ENCODE peak calls at places on chromosomes 7 and 10, in six cellular contexts. B, K, D, G, O and C are unnamed samples.

GRCh38 chr10:130739016-130739756 is 572.3 kb downstream of the TCERG1L start:
- DNase-seq in D (no peak), G (no peak), B (no peak), K (no peak), O (no peak), C (no peak)

GRCh38 chr10:62763155-62763554 is 41.4 kb upstream of the ADO start:
- DNase-seq in D (no peak), B (no peak), K (no peak), O (no peak), G (no peak), C (no peak)

GRCh38 chr7:90736968-90737939 is 141.1 kb downstream of the CDK14 start:
- DNase-seq in O (peak; percentile 86), D (peak; percentile 35), G (no peak), K (no peak), B (no peak), C (peak; percentile 20)

GRCh38 chr7:116776610-116777289 is 85.6 kb upstream of the CAPZA2 start:
- DNase-seq in B (no peak), O (peak; percentile 13), K (no peak), G (no peak), D (no peak), C (no peak)

GRCh38 chr7:129768614-129769399 is 157.3 kb downstream of the NRF1 start:
- DNase-seq in O (no peak), K (no peak), G (peak; percentile 95), D (no peak), B (no peak), C (no peak)

GRCh38 chr7:151382079-151382885 is 27.6 kb downstream of the WDR86 start:
- DNase-seq in G (no peak), D (peak; percentile 35), B (no peak), O (no peak), K (no peak), C (peak; percentile 32)

GRCh38 chr7:122040147-122040546 is 103.9 kb downstream of the AASS start:
- DNase-seq in B (no peak), K (no peak), G (no peak), D (no peak), O (no peak), C (no peak)

GRCh38 chr7:142459557-142459963 is 201.7 kb upstream of the PRSS58 start:
- DNase-seq in O (no peak), K (peak; percentile 64), D (no peak), G (peak; percentile 73), B (no peak), C (no peak)

GRCh38 chr10:117609095-117609821 is 66.7 kb downstream of the EMX2 start:
- DNase-seq in K (no peak), G (no peak), B (no peak), D (no peak), O (no peak), C (no peak)

GRCh38 chr10:70055550-70055949 is 2.9 kb downstream of the MACROH2A2 start:
- DNase-seq in O (no peak), B (no peak), D (no peak), G (no peak), K (no peak), C (no peak)

GRCh38 chr10:32538256-32538655 is 92.3 kb downstream of the CCDC7 start:
- DNase-seq in B (no peak), K (no peak), D (no peak), O (no peak), G (no peak), C (no peak)

GRCh38 chr7:2567663-2568238 is 9.0 kb downstream of the IQCE start:
- DNase-seq in G (no peak), D (no peak), O (no peak), K (peak; percentile 69), B (peak; percentile 31), C (no peak)

GRCh38 chr7:102425639-102426267 is 7.6 kb upstream of the ORAI2 start:
- DNase-seq in B (no peak), O (peak; percentile 84), K (no peak), G (no peak), D (peak; percentile 72), C (peak; percentile 79)

GRCh38 chr7:14381306-14381705 is 391.8 kb upstream of the ETV1 start:
- DNase-seq in D (no peak), K (no peak), O (no peak), B (no peak), G (no peak), C (no peak)

GRCh38 chr7:135856356-135857144 is 107.9 kb upstream of the FAM180A start:
- DNase-seq in K (no peak), G (no peak), O (no peak), B (no peak), D (no peak), C (no peak)

GRCh38 chr10:3951993-3952392 is 167.0 kb upstream of the KLF6 start:
- DNase-seq in O (no peak), K (no peak), B (no peak), G (no peak), D (no peak), C (no peak)

GRCh38 chr7:107933386-107934013 is 42.5 kb downstream of the DLD start:
- DNase-seq in B (no peak), D (no peak), G (no peak), O (no peak), K (no peak), C (no peak)

GRCh38 chr10:132330486-132330833 is 1.5 kb upstream of the LRRC27 start:
- DNase-seq in K (no peak), B (no peak), G (no peak), D (no peak), O (no peak), C (no peak)

GRCh38 chr7:131903315-131903714 is 346.9 kb upstream of the PODXL start:
- DNase-seq in G (no peak), O (no peak), D (no peak), K (no peak), B (no peak), C (no peak)

GRCh38 chr7:31488562-31489203 is 25.2 kb upstream of the ITPRID1 start:
- DNase-seq in G (peak; percentile 86), K (peak; percentile 65), O (peak; percentile 34), D (peak; percentile 49), B (peak; percentile 69), C (peak; percentile 29)

DNA sequence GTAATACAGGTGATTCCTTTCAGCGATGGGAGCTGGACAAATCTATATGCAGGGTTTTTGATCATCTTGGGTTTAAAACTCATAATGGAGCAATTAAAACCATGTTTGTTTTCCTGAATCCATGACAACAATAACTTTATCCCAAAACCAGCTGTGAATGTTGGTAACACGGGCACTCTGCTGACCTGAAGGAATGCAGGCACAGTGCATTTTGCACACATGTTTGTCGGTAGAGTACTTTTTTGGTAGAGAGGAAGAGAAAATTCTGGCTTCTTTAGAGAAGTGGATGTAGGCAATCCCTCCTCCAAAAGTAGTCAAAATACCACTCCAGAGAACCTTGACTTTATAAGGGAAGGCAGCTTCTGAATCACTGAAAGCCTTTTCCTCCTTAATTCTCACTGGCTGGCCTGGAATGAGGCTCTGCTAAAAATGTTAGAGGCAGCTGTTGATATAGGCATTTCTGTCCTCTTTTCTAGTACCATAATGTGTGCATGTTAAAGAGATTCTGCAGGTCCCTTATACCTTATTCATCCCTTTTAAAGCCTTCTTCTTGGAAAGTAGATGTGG is 15.8 kb upstream of the ACTA2 start:
- DNase-seq in B (no peak), K (no peak), D (no peak), O (no peak), G (no peak), C (no peak)
- TF ChIP-seq POLR2AphosphoS5 in B (no peak), K (no peak), D (no peak), O (no peak), G (no peak), C (no peak)

DNA sequence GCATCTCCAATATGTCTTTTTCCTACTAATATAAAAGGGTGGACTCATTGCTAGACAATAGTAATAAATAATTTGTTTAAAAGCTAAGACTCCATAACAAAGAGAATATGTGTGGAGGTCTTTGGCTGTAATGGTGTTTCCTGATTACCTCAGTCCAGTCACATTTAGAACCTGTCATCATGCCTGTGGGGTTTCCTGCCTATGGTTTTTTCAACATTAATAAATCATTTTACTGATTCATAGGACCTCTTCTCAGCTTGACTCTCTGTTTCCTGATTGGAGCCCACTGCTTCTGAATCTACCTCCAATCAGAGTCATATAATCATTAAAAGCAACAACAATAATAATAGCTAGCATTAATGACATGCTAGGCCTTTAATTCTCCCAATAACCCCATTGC is 52.4 kb upstream of the GNAI1 start:
- DNase-seq in D (no peak), G (no peak), O (no peak), K (no peak), B (no peak), C (no peak)
- TF ChIP-seq TAF1 in D (no peak), G (no peak), O (no peak), K (no peak), B (no peak), C (no peak)

GRCh38 chr10:44801383-44802327 is 109.5 kb upstream of the TMEM72 start:
- DNase-seq in B (no peak), K (no peak), O (no peak), G (no peak), D (no peak), C (no peak)
- TF ChIP-seq POLR2AphosphoS5 in B (no peak), K (no peak), O (no peak), G (no peak), D (no peak), C (no peak)

GRCh38 chr10:71996598-71997371 is 32.6 kb downstream of the CHST3 start:
- DNase-seq in D (no peak), O (no peak), K (no peak), G (no peak), B (no peak), C (no peak)

GRCh38 chr10:72000073-72001025 is 36.2 kb downstream of the CHST3 start:
- DNase-seq in G (no peak), B (no peak), D (no peak), K (no peak), O (no peak), C (no peak)

GRCh38 chr10:71998119-71998839 is 34.1 kb downstream of the CHST3 start:
- DNase-seq in D (no peak), O (no peak), K (no peak), G (no peak), B (no peak), C (no peak)

GRCh38 chr10:71999360-72000072 is 35.3 kb downstream of the CHST3 start:
- DNase-seq in B (no peak), D (no peak), K (peak; percentile 91), G (no peak), O (no peak), C (no peak)

DNA sequence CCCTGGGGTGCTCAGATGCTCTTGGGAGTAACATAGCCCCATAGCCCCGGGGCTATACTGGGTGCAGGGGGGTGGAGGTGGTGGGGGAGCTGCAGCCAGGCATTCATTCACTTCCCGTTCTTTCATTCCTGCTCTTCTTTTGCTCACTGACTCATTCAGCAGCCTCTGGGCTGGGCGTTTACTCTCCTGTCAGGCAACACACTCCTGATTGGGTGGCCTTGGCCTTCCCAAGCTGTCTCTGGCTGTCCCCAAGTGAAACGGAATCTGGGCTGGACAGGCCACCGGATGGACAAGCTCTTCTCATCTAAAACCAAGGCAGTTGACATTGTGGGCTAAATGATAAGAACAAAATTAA is 34.6 kb downstream of the CHST3 start:
- DNase-seq in G (no peak), D (no peak), B (peak; percentile 34), K (peak; percentile 67), O (no peak), C (no peak)
- TF ChIP-seq TAF1 in G (no peak), D (no peak), B (no peak), K (no peak), O (no peak), C (no peak)

GRCh38 chr10:36534471-36535002 is 590.9 kb upstream of the ANKRD30A start:
- DNase-seq in K (no peak), D (peak; percentile 25), B (no peak), G (no peak), O (no peak), C (no peak)
- TF ChIP-seq POLR2AphosphoS5 in K (no peak), D (no peak), B (no peak), G (no peak), O (no peak), C (no peak)

GRCh38 chr7:73892003-73892975 is 31.3 kb downstream of the TMEM270 start:
- DNase-seq in D (no peak), B (no peak), G (no peak), O (no peak), K (no peak), C (no peak)
- TF ChIP-seq TAF1 in D (no peak), B (no peak), G (no peak), O (no peak), K (no peak), C (no peak)